ENCODE peak calls at places on chromosome 1, in four cellular contexts. D is pancreas; Z is CD4-positive, alpha-beta T cell; H is B cell. V is an unnamed sample.

GRCh38 chr1:44531785-44532566 is 126.9 kb downstream of the RNF220 start:
- DNase-seq in D (no peak), H (no peak), Z (no peak), V (peak)

GRCh38 chr1:26122988-26123973 is 11.7 kb downstream of the PDIK1L start:
- DNase-seq in D (no peak), Z (no peak), H (no peak), V (no peak)

GRCh38 chr1:218426343-218426657 is 81.2 kb downstream of the TGFB2 start:
- DNase-seq in Z (no peak), D (no peak), H (no peak), V (peak)

GRCh38 chr1:907611-908451 is 15.9 kb upstream of the SAMD11 start:
- DNase-seq in H (no peak), Z (no peak), D (peak), V (no peak)

GRCh38 chr1:21759818-21760217 is 23.1 kb downstream of the USP48 start:
- DNase-seq in H (no peak), D (no peak), Z (no peak), V (no peak)

GRCh38 chr1:21294266-21295058 is 4.2 kb upstream of the ECE1 start:
- DNase-seq in D (peak), H (peak), Z (peak), V (no peak)

GRCh38 chr1:204104331-204105222 is 31.7 kb downstream of the SOX13 start:
- DNase-seq in Z (no peak), H (peak), D (no peak), V (no peak)

GRCh38 chr1:176897350-176898236 is 266.9 kb downstream of the ASTN1 start:
- DNase-seq in Z (no peak), H (no peak), D (peak), V (peak)

GRCh38 chr1:25617626-25618432 is 1.2 kb downstream of the MAN1C1 start:
- DNase-seq in D (peak), Z (no peak), H (no peak), V (no peak)

GRCh38 chr1:203425668-203425999 is 50.0 kb upstream of the PRELP start:
- DNase-seq in Z (no peak), H (no peak), D (no peak), V (peak)

GRCh38 chr1:7956218-7957032 is 5.1 kb upstream of the PARK7 start:
- DNase-seq in H (no peak), D (no peak), Z (no peak), V (peak)

GRCh38 chr1:12149791-12150175 is 17.0 kb upstream of the TNFRSF1B start:
- DNase-seq in H (no peak), Z (no peak), D (no peak), V (no peak)
- TF ChIP-seq CTCF in H (no peak), Z (no peak), D (no peak), V (no peak)

DNA sequence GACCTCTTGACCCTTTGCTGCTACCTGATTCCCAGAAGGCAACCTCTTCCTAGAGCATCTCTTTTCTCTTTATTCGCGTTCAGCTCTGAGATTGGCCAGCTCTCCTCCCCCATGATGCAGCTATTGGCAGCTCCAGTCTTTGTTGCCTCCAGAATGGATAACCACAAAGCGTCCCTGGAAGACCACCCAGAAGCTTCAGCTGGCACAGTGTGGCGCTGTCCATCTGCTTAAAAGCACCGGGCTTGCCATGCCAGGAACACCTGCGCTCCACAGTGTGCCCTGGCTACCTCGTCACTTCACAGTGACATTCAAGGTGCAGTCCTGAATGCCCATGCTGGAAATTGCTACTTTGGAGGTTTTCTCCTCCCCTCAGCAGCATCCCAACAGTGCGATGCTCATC is 353.9 kb downstream of the LMO4 start:
- DNase-seq in H (no peak), D (no peak), Z (no peak), V (no peak)
- TF ChIP-seq CTCF in H (no peak), D (no peak), Z (no peak), V (no peak)

GRCh38 chr1:17664322-17664721 is 90.8 kb upstream of the ACTL8 start:
- DNase-seq in D (no peak), H (no peak), Z (no peak), V (no peak)

GRCh38 chr1:17662296-17662695 is 92.8 kb upstream of the ACTL8 start:
- DNase-seq in H (no peak), Z (no peak), D (no peak), V (no peak)

GRCh38 chr1:17663646-17664045 is 91.5 kb upstream of the ACTL8 start:
- DNase-seq in D (no peak), H (no peak), Z (no peak), V (no peak)

GRCh38 chr1:17662786-17663185 is 92.3 kb upstream of the ACTL8 start:
- DNase-seq in D (no peak), Z (no peak), H (no peak), V (no peak)

DNA sequence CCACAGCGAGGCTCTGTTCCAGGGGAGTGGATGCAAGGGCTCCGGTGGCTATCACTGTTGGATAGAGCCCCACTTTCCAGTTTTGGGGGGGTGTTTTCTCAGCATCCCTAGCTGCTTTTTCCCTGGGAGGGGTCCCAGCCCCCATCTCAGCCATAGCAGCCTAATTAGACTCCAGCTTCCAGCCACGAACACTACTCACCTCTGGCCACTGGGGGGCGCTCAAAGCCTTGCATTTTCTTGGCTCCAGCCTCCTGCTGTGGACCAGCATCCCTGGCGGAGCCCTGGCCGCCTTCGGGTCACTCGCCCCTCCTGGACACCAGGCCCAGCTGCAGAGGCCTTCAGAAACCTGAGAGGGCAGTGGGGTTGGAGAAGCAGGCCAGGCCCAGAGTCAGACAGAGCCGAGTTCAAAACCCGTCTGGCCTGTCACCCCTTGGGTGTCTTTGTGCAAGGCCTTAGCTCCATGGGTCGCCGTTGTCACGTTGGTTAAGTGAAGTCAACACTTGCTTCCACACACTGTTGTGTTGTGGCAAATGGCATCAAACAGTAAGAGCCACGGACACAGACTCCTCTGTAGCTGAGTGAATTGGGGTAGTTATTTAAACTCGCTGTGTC is 93.5 kb upstream of the ACTL8 start:
- DNase-seq in D (no peak), Z (peak), H (peak), V (peak)
- TF ChIP-seq CTCF in D (peak), Z (peak), H (peak), V (peak)

GRCh38 chr1:66354311-66354922 is 179.5 kb upstream of the SGIP1 start:
- DNase-seq in H (no peak), Z (no peak), D (no peak), V (peak)
- TF ChIP-seq CTCF in H (no peak), Z (no peak), D (no peak), V (no peak)

DNA sequence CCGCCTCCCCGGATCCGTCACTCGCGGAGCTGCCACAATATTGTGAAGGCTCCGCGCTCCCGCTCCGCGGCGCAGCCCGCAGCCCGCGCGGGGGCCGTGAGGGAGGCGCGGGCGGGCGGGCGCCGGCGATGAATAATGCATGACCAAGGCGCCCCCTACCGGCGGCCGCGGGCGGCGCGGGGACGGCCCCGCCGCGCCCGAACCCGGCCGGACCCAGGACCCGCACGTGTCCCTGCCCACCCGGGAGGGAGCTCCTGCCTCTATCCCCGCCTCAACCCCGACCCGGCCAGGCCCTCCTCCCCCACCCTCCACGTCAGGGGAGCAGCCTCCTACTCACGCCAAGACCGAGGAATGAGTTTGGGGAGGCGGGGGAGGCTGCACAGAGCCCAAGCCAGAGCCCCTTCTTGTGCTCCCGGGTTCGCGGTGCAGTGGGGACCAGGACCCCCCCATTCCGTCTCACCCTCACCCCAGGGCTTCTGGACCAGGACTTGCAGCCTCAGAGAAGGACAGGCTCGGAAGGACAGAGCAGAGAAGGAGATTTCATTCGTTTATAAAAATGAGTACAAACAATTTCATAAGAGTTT is 70.8 kb upstream of the CASZ1 start:
- DNase-seq in H (no peak), D (peak), Z (peak), V (peak)
- TF ChIP-seq CTCF in H (peak), D (peak), Z (peak), V (peak)

DNA sequence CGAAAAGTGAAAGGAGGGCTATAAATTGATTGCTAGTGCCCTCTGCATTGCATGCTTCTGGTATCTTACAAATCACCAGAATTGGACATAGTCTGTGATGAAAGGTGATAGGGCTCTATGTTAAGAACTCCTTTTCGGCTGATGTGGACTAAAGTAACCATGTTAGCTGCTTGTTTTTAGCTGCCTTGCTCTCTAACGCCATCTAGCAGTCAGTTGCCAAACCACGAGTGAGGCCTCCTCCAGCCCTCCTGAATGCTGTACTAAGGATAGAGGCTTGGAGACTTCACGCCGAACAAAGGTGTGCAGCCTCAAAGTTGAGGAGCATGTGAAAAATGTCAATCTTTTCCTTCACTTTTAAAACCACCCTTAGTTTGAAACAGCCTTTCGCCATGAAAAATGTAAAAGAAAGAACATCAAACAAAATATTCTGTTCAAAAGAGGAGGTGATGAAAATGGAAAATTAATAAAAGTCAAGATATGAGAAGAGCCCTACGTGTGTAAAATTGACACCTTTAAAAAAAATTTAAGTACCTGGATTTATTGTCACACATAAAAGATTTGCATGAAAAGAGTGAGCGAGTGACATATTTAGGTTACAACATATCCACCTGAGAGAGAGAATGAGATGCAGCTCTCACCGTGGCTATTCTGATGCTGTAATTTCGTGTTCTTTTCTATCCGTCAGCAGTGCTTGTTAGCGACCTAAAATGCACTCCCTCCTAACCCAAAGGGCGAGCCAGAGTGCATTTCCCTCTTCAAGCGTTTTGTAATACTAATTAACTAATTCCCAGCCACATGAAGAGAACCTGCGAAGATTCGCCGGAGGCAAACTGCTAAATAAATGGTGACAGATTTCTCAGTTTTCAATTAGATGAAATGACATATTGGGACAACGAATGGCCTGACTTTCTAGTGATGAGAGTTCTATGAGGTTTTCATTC is 8.0 kb downstream of the LRRC53 start:
- DNase-seq in H (peak), D (no peak), Z (no peak), V (peak)
- TF ChIP-seq CTCF in H (peak), D (peak), Z (peak), V (peak)

GRCh38 chr1:6464514-6464836 is 1.5 kb downstream of the TNFRSF25 start:
- DNase-seq in H (no peak), D (peak), Z (peak), V (no peak)
- TF ChIP-seq CTCF in H (no peak), D (no peak), Z (no peak), V (no peak)

DNA sequence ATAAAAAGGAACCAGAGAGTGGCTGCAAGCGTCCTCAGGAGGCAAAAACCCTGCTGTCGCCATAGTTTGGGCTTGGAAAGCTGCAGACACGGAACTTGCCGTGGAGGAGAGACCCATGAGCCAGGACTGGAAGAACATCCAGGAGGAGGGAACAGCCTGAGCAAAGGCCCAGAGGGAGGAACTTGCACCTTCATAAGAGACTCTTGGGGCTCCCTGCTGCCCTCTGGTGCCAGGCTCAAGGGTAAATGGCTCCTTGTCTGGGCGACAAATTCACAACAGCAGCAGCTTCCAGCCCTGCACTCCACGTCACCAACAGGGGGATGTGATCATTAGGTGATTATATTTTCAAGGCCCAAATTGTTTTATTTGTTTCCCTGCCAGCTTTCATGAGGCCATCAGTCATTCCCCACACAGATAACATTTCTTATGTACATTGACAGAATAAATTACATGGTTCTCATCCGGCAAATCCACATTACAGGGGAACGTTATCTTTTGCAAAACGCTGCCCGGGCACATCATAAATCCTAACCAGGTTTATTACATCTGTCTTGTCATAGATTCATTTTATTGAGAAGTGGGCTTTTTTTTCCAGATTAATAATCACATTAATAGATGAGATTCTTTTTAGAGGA is 143.0 kb upstream of the GRIK3 start:
- DNase-seq in Z (no peak), H (no peak), D (no peak), V (peak)
- TF ChIP-seq CTCF in Z (no peak), H (no peak), D (no peak), V (peak)

GRCh38 chr1:47527653-47528272 is 89.9 kb downstream of the FOXD2 start:
- DNase-seq in D (no peak), H (no peak), Z (no peak), V (no peak)
- TF ChIP-seq CTCF in D (no peak), H (no peak), Z (no peak), V (peak)

GRCh38 chr1:114286179-114286578 is 132.5 kb upstream of the SYT6 start:
- DNase-seq in D (no peak), H (no peak), Z (no peak), V (no peak)
- TF ChIP-seq CTCF in D (no peak), H (no peak), Z (no peak), V (no peak)

V was measured in fibroblast of pulmonary artery.